ENCODE peak calls at places on chromosomes 13 and 19, in nine cellular contexts. U is tibial artery; K is OCI-LY7; S is small intestine; C is thoracic aorta; P is breast epithelium; H is CD8-positive, alpha-beta T cell; V is ascending aorta; O is heart left ventricle. F is an unnamed sample.

GRCh38 chr19:35856546-35857149 is at the start of gene KIRREL2:
- DNase-seq in U (no peak), K (peak), S (no peak), C (no peak), P (no peak), H (peak), V (no peak), O (no peak), F (no peak)

GRCh38 chr19:35903550-35904179 is 1.3 kb downstream of the HCST start:
- DNase-seq in U (peak), K (peak), S (peak), C (no peak), P (no peak), H (peak), V (peak), O (peak), F (no peak)

GRCh38 chr19:35899547-35900214 is 659 bp downstream of the NFKBID start:
- DNase-seq in U (peak), K (peak), S (peak), C (no peak), P (peak), H (peak), V (no peak), O (peak), F (no peak)

GRCh38 chr13:21310220-21310619 is 133.8 kb downstream of the MRPL57 start:
- DNase-seq in U (no peak), K (no peak), S (no peak), C (no peak), P (no peak), H (no peak), V (no peak), O (no peak), F (no peak)

GRCh38 chr13:74767031-74767430 is 632.8 kb upstream of the KLF12 start:
- DNase-seq in U (no peak), K (no peak), S (no peak), C (no peak), P (no peak), H (no peak), V (no peak), O (no peak), F (no peak)

GRCh38 chr13:98947925-98948324 is 29.9 kb downstream of the DOCK9 start:
- DNase-seq in U (no peak), K (no peak), S (no peak), C (no peak), P (no peak), H (no peak), V (no peak), O (no peak), F (no peak)

GRCh38 chr13:29402168-29402621 is 193.3 kb downstream of the SLC7A1 start:
- DNase-seq in U (no peak), K (no peak), S (peak), C (no peak), P (no peak), H (no peak), V (no peak), O (no peak), F (peak)

GRCh38 chr19:1417145-1417544 is 9.8 kb downstream of the DAZAP1 start:
- DNase-seq in U (no peak), K (no peak), S (no peak), C (no peak), P (no peak), H (no peak), V (no peak), O (no peak), F (no peak)

GRCh38 chr19:30132312-30133075 is 190.5 kb downstream of the URI1 start:
- DNase-seq in U (no peak), K (no peak), S (no peak), C (no peak), P (no peak), H (no peak), V (no peak), O (no peak), F (no peak)

GRCh38 chr13:66996503-66996902 is 233.6 kb downstream of the PCDH9 start:
- DNase-seq in U (no peak), K (no peak), S (no peak), C (no peak), P (no peak), H (no peak), V (no peak), O (no peak), F (no peak)

GRCh38 chr13:59603646-59604045 is 560.1 kb downstream of the DIAPH3 start:
- DNase-seq in U (no peak), K (no peak), S (no peak), C (no peak), P (no peak), H (no peak), V (no peak), O (no peak), F (no peak)

GRCh38 chr13:73138967-73139491 is 80.2 kb downstream of the KLF5 start:
- DNase-seq in U (no peak), K (no peak), S (peak), C (no peak), P (no peak), H (no peak), V (no peak), O (no peak), F (no peak)

GRCh38 chr19:51749979-51750378 is 1.7 kb downstream of the FPR1 start:
- DNase-seq in U (no peak), K (no peak), S (no peak), C (no peak), P (no peak), H (no peak), V (no peak), O (no peak), F (no peak)

GRCh38 chr19:31347828-31348314 is 1.4 kb downstream of the TSHZ3 start:
- DNase-seq in U (no peak), K (no peak), S (no peak), C (no peak), P (no peak), H (no peak), V (no peak), O (no peak), F (no peak)

GRCh38 chr13:23321534-23322241 is 111.8 kb downstream of the SACS start:
- DNase-seq in U (peak), K (no peak), S (peak), C (peak), P (no peak), H (no peak), V (no peak), O (peak), F (peak)

GRCh38 chr13:107216046-107216715 is 648.2 kb upstream of the ARGLU1 start:
- DNase-seq in U (no peak), K (no peak), S (no peak), C (no peak), P (no peak), H (no peak), V (no peak), O (no peak), F (no peak)

GRCh38 chr19:49590971-49591730 is at the start of gene PRR12:
- DNase-seq in U (peak), K (peak), S (peak), C (no peak), P (no peak), H (peak), V (no peak), O (peak), F (peak)

GRCh38 chr19:18464646-18465045 is 26.7 kb upstream of the ISYNA1 start:
- DNase-seq in U (peak), K (no peak), S (peak), C (peak), P (peak), H (no peak), V (peak), O (peak), F (peak)

GRCh38 chr19:8144273-8144672 is 5.1 kb downstream of the FBN3 start:
- DNase-seq in U (no peak), K (no peak), S (no peak), C (no peak), P (no peak), H (no peak), V (no peak), O (no peak), F (no peak)

GRCh38 chr13:94710881-94711560 is 1.3 kb downstream of the SOX21 start:
- DNase-seq in U (no peak), K (no peak), S (no peak), C (no peak), P (no peak), H (no peak), V (no peak), O (no peak), F (no peak)

GRCh38 chr13:51453308-51453958 is 597 bp upstream of the INTS6 start:
- DNase-seq in U (peak), K (peak), S (peak), C (peak), P (peak), H (peak), V (no peak), O (peak), F (no peak)

GRCh38 chr13:46355906-46356305 is 31.1 kb downstream of the RUBCNL start:
- DNase-seq in U (no peak), K (no peak), S (no peak), C (no peak), P (no peak), H (no peak), V (no peak), O (no peak), F (no peak)

GRCh38 chr13:28402057-28402381 is 92.9 kb downstream of the FLT1 start:
- DNase-seq in U (no peak), K (no peak), S (no peak), C (no peak), P (no peak), H (no peak), V (no peak), O (no peak), F (peak)

GRCh38 chr19:11479470-11480080 is 1.3 kb downstream of the ELAVL3 start:
- DNase-seq in U (no peak), K (no peak), S (peak), C (no peak), P (no peak), H (no peak), V (no peak), O (no peak), F (no peak)

GRCh38 chr13:109785141-109785891 is 1.1 kb downstream of the IRS2 start:
- DNase-seq in U (peak), K (no peak), S (peak), C (no peak), P (no peak), H (peak), V (no peak), O (peak), F (no peak)

GRCh38 chr13:103386341-103386740 is 320.1 kb upstream of the SLC10A2 start:
- DNase-seq in U (no peak), K (no peak), S (no peak), C (no peak), P (no peak), H (no peak), V (no peak), O (peak), F (no peak)

GRCh38 chr13:79709526-79709925 is 228.6 kb downstream of the NDFIP2 start:
- DNase-seq in U (no peak), K (no peak), S (no peak), C (no peak), P (no peak), H (no peak), V (no peak), O (no peak), F (no peak)

GRCh38 chr19:40646564-40647254 is 43.7 kb downstream of the NUMBL start:
- DNase-seq in U (no peak), K (no peak), S (no peak), C (no peak), P (no peak), H (no peak), V (no peak), O (no peak), F (no peak)

GRCh38 chr13:24671367-24672117 is 8.7 kb upstream of the ATP12A start:
- DNase-seq in U (peak), K (peak), S (peak), C (no peak), P (no peak), H (no peak), V (no peak), O (no peak), F (peak)
- H3K4me3 ChIP-seq in U (peak), K (peak), S (no peak), C (peak), P (peak), H (no peak), V (peak), O (no peak), F (peak)

GRCh38 chr13:62038214-62038613 is 622.6 kb upstream of the PCDH20 start:
- DNase-seq in U (no peak), K (no peak), S (no peak), C (no peak), P (no peak), H (no peak), V (no peak), O (no peak), F (no peak)
- H3K27ac ChIP-seq in U (no peak), K (no peak), S (no peak), C (no peak), P (no peak), H (no peak), V (no peak), O (no peak), F (no peak)

GRCh38 chr19:41929536-41930071 is 1.4 kb upstream of the ERFL start:
- DNase-seq in U (no peak), K (peak), S (no peak), C (no peak), P (no peak), H (no peak), V (no peak), O (no peak), F (no peak)

GRCh38 chr19:41930322-41930722 is 2.1 kb upstream of the ERFL start:
- DNase-seq in U (no peak), K (no peak), S (no peak), C (no peak), P (no peak), H (no peak), V (no peak), O (no peak), F (no peak)

GRCh38 chr19:41928221-41928683 is at the start of gene ERFL:
- DNase-seq in U (no peak), K (peak), S (no peak), C (no peak), P (no peak), H (no peak), V (no peak), O (no peak), F (no peak)

GRCh38 chr19:41927810-41928192 is 448 bp downstream of the ERFL start:
- DNase-seq in U (no peak), K (peak), S (no peak), C (no peak), P (no peak), H (peak), V (no peak), O (no peak), F (no peak)

GRCh38 chr19:41928754-41929535 is 696 bp upstream of the ERFL start:
- DNase-seq in U (no peak), K (peak), S (peak), C (no peak), P (no peak), H (peak), V (no peak), O (no peak), F (no peak)
- H3K4me3 ChIP-seq in U (peak), K (peak), S (no peak), C (peak), P (peak), H (peak), V (peak), O (peak), F (peak)

GRCh38 chr13:48500652-48501197 is 32.2 kb downstream of the RCBTB2 start:
- DNase-seq in U (no peak), K (peak), S (no peak), C (no peak), P (no peak), H (no peak), V (no peak), O (no peak), F (peak)
- H3K27ac ChIP-seq in U (no peak), K (no peak), S (no peak), C (no peak), P (peak), H (no peak), V (no peak), O (peak), F (peak)

GRCh38 chr13:44803390-44803789 is 185.9 kb downstream of the NUFIP1 start:
- DNase-seq in U (no peak), K (no peak), S (no peak), C (no peak), P (no peak), H (no peak), V (no peak), O (no peak), F (no peak)

GRCh38 chr13:44796597-44797517 is 192.4 kb downstream of the NUFIP1 start:
- DNase-seq in U (no peak), K (no peak), S (peak), C (no peak), P (no peak), H (no peak), V (no peak), O (no peak), F (no peak)

GRCh38 chr13:44797685-44798084 is 191.6 kb downstream of the NUFIP1 start:
- DNase-seq in U (no peak), K (no peak), S (no peak), C (no peak), P (no peak), H (no peak), V (no peak), O (no peak), F (no peak)

GRCh38 chr13:44801990-44802389 is 187.3 kb downstream of the NUFIP1 start:
- DNase-seq in U (no peak), K (no peak), S (no peak), C (no peak), P (no peak), H (no peak), V (no peak), O (no peak), F (peak)

GRCh38 chr13:44800626-44801025 is 188.6 kb downstream of the NUFIP1 start:
- DNase-seq in U (no peak), K (no peak), S (no peak), C (no peak), P (no peak), H (no peak), V (no peak), O (no peak), F (no peak)
- H3K4me3 ChIP-seq in U (no peak), K (no peak), S (no peak), C (no peak), P (no peak), H (no peak), V (no peak), O (no peak), F (no peak)

GRCh38 chr19:2906631-2907195 is 6.0 kb downstream of the ZNF57 start:
- DNase-seq in U (no peak), K (no peak), S (no peak), C (no peak), P (no peak), H (no peak), V (no peak), O (no peak), F (no peak)
- H3K27ac ChIP-seq in U (no peak), K (no peak), S (no peak), C (no peak), P (no peak), H (no peak), V (no peak), O (no peak), F (no peak)

GRCh38 chr19:27748551-27749152 is 1464.3 kb downstream of the UQCRFS1 start:
- DNase-seq in U (peak), K (no peak), S (no peak), C (no peak), P (no peak), H (no peak), V (no peak), O (no peak), F (no peak)

GRCh38 chr19:27745978-27746542 is 1466.9 kb downstream of the UQCRFS1 start:
- DNase-seq in U (no peak), K (no peak), S (no peak), C (no peak), P (no peak), H (no peak), V (no peak), O (no peak), F (no peak)

GRCh38 chr19:27750697-27751391 is 1462.1 kb downstream of the UQCRFS1 start:
- DNase-seq in U (peak), K (no peak), S (no peak), C (no peak), P (no peak), H (no peak), V (no peak), O (no peak), F (no peak)

GRCh38 chr19:27744926-27745844 is 1467.8 kb downstream of the UQCRFS1 start:
- DNase-seq in U (peak), K (no peak), S (no peak), C (no peak), P (no peak), H (no peak), V (no peak), O (peak), F (no peak)

GRCh38 chr19:27746691-27747380 is 1466.1 kb downstream of the UQCRFS1 start:
- DNase-seq in U (peak), K (no peak), S (no peak), C (no peak), P (peak), H (peak), V (no peak), O (peak), F (no peak)
- H3K4me3 ChIP-seq in U (no peak), K (no peak), S (no peak), C (no peak), P (peak), H (no peak), V (no peak), O (no peak), F (no peak)

DNA sequence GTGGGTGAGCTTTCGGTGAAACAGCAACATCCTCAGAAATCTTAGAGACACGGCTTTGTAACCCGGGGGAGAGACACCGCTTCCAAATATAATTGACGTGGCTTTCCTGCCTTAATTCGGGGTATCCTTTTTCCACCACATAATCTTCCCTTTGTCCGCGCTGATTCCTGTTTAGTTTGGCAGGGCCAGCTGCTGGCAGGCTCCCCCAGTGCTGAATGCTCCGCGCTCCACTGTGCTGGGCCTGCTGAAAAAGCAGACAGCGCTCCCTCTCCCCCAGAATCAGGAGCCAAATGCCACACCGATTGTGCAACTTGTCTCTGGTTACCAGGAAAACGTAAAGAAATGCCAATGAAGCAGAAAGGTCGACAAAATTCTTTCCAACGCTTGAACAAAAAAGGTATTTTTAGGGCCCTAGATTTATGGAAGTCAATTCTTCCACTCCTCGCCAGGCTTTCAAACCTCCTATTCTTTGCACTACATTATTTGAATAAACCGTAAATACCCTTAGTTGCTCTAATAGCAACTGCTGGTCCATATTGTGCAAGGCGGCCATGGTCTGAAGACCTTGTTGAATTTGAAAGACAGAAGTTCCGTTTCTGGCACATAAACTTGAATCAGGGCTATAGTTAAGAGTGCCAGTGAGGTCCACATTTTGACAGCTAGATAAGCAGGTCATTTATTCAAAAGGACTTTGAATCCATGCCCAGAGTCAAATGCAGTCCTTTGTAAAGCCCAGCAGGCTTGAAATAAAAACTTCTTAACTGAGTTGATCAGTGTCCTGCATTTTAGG is 206.7 kb upstream of the RFC3 start:
- DNase-seq in U (peak), K (no peak), S (peak), C (peak), P (no peak), H (no peak), V (no peak), O (peak), F (peak)
- H3K27ac ChIP-seq in U (peak), K (no peak), S (peak), C (peak), P (peak), H (no peak), V (peak), O (peak), F (peak)